ENCODE peak calls at places on chromosome 21, in four cellular contexts. One of them, this sample, is unnamed. For H3K36me3, the result is how much of the 10 kb centered on the place peaks cover.

GRCh38 chr21:29151937-29152336 is 21.5 kb downstream of the MAP3K7CL start:
- DNase-seq in body of pancreas: no peak
- DNase-seq in transverse colon: no peak
- DNase-seq in breast epithelium: no peak
- DNase-seq in this sample: no peak

GRCh38 chr21:46599251-46599572 is 5.7 kb downstream of the S100B start:
- DNase-seq in transverse colon: no peak
- DNase-seq in body of pancreas: peak
- DNase-seq in breast epithelium: no peak
- DNase-seq in this sample: no peak

GRCh38 chr21:43343095-43343991 is 83.6 kb downstream of the SIK1 start:
- DNase-seq in breast epithelium: no peak
- DNase-seq in transverse colon: peak
- DNase-seq in body of pancreas: peak
- DNase-seq in this sample: no peak

GRCh38 chr21:16084776-16085364 is 355.1 kb downstream of the USP25 start:
- DNase-seq in body of pancreas: peak
- DNase-seq in breast epithelium: no peak
- DNase-seq in transverse colon: no peak
- DNase-seq in this sample: no peak

GRCh38 chr21:39033878-39034589 is 149.2 kb downstream of the PSMG1 start:
- DNase-seq in body of pancreas: peak
- DNase-seq in transverse colon: peak
- DNase-seq in breast epithelium: peak
- DNase-seq in this sample: no peak

GRCh38 chr21:28944296-28944695 is 48.4 kb downstream of the LTN1 start:
- DNase-seq in breast epithelium: no peak
- DNase-seq in transverse colon: no peak
- DNase-seq in body of pancreas: no peak
- DNase-seq in this sample: no peak

GRCh38 chr21:32331444-32332305 is 33.0 kb downstream of the MRAP start:
- DNase-seq in breast epithelium: no peak
- DNase-seq in transverse colon: no peak
- DNase-seq in body of pancreas: no peak
- DNase-seq in this sample: no peak

GRCh38 chr21:42466700-42467612 is 29.1 kb downstream of the RSPH1 start:
- DNase-seq in breast epithelium: no peak
- DNase-seq in body of pancreas: peak
- DNase-seq in transverse colon: peak
- DNase-seq in this sample: no peak

GRCh38 chr21:42677339-42678117 is 24.1 kb downstream of the PDE9A start:
- DNase-seq in body of pancreas: no peak
- DNase-seq in breast epithelium: no peak
- DNase-seq in transverse colon: no peak
- DNase-seq in this sample: no peak

GRCh38 chr21:39612233-39613028 is at the start of gene B3GALT5:
- DNase-seq in transverse colon: peak
- DNase-seq in breast epithelium: no peak
- DNase-seq in body of pancreas: peak
- DNase-seq in this sample: no peak

GRCh38 chr21:25461730-25462129 is 145.6 kb downstream of the MRPL39 start:
- DNase-seq in body of pancreas: no peak
- DNase-seq in breast epithelium: no peak
- DNase-seq in transverse colon: no peak
- DNase-seq in this sample: no peak

GRCh38 chr21:41965045-41965444 is 11.2 kb upstream of the C2CD2 start:
- DNase-seq in body of pancreas: no peak
- DNase-seq in transverse colon: no peak
- DNase-seq in breast epithelium: peak
- DNase-seq in this sample: no peak

GRCh38 chr21:29849735-29850176 is 90.0 kb downstream of the GRIK1 start:
- DNase-seq in breast epithelium: peak
- DNase-seq in transverse colon: peak
- DNase-seq in body of pancreas: peak
- DNase-seq in this sample: no peak

GRCh38 chr21:42840411-42841155 is 38.8 kb downstream of the WDR4 start:
- DNase-seq in breast epithelium: no peak
- DNase-seq in body of pancreas: no peak
- DNase-seq in transverse colon: no peak
- DNase-seq in this sample: no peak

GRCh38 chr21:42039470-42039901 is 29.3 kb upstream of the ZBTB21 start:
- DNase-seq in body of pancreas: peak
- DNase-seq in breast epithelium: peak
- DNase-seq in transverse colon: no peak
- DNase-seq in this sample: no peak

GRCh38 chr21:28540514-28540913 is 452.2 kb downstream of the LTN1 start:
- DNase-seq in transverse colon: no peak
- DNase-seq in body of pancreas: no peak
- DNase-seq in breast epithelium: no peak
- DNase-seq in this sample: no peak

GRCh38 chr21:30268608-30269197 is 14.0 kb downstream of the KRTAP24-1 start:
- DNase-seq in body of pancreas: no peak
- DNase-seq in breast epithelium: no peak
- DNase-seq in transverse colon: no peak
- DNase-seq in this sample: no peak

GRCh38 chr21:42227909-42228708 is 9.2 kb downstream of the ABCG1 start:
- DNase-seq in body of pancreas: peak
- DNase-seq in transverse colon: peak
- DNase-seq in breast epithelium: peak
- DNase-seq in this sample: peak

GRCh38 chr21:15722591-15723324 is 7.0 kb upstream of the USP25 start:
- DNase-seq in transverse colon: no peak
- DNase-seq in body of pancreas: peak
- DNase-seq in breast epithelium: no peak
- DNase-seq in this sample: no peak

GRCh38 chr21:41322496-41323382 is 6.1 kb downstream of the FAM3B start:
- DNase-seq in breast epithelium: no peak
- DNase-seq in body of pancreas: no peak
- DNase-seq in transverse colon: no peak
- DNase-seq in this sample: no peak

GRCh38 chr21:25960423-25960822 is 210.1 kb downstream of the APP start:
- DNase-seq in transverse colon: no peak
- DNase-seq in breast epithelium: no peak
- DNase-seq in body of pancreas: no peak
- DNase-seq in this sample: no peak

GRCh38 chr21:32335601-32336575 is 37.2 kb downstream of the MRAP start:
- DNase-seq in breast epithelium: no peak
- DNase-seq in transverse colon: no peak
- DNase-seq in body of pancreas: no peak
- DNase-seq in this sample: no peak

GRCh38 chr21:46153259-46154154 is 1.9 kb downstream of the FTCD start:
- DNase-seq in body of pancreas: peak
- DNase-seq in transverse colon: peak
- DNase-seq in breast epithelium: no peak
- DNase-seq in this sample: no peak

GRCh38 chr21:20971296-20971921 is 26.8 kb upstream of the NCAM2 start:
- DNase-seq in transverse colon: peak
- DNase-seq in breast epithelium: no peak
- DNase-seq in body of pancreas: peak
- DNase-seq in this sample: no peak

DNA sequence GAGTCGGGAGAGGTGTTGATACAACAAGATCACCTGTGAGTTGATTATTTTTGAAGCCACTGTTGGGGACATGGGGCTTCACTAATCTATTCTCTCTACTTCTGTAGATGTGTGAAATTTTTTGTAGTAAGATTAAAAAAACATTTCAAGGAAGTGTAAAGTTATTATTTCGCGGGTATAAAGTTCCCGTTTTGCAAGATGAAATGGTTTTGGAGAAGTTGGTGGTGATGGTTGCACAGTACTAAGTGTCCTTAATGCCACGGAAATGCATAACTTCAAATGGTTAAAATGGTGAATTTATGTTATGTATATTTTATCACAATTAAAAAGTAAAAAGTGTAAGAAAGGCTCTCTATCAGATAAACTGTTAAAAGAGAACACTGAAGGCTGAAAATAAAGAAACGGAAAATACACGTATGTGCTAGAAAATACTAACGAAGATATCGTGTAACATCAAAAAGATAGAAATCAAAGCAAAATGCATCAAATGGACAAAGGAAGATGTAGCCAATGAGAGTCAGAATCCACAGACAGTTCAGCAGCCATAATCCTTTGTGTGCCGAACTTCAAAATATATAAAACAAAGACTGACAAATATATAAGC is 2.9 kb upstream of the ITGB2 start:
- DNase-seq in body of pancreas: no peak
- DNase-seq in transverse colon: no peak
- DNase-seq in breast epithelium: no peak
- DNase-seq in this sample: no peak
- H3K36me3 ChIP-seq in body of pancreas: under half
- H3K36me3 ChIP-seq in transverse colon: under half
- H3K36me3 ChIP-seq in breast epithelium: under half
- H3K36me3 ChIP-seq in this sample: under half

GRCh38 chr21:14453339-14453738 is 70.4 kb upstream of the HSPA13 start:
- DNase-seq in body of pancreas: peak
- DNase-seq in breast epithelium: no peak
- DNase-seq in transverse colon: no peak
- DNase-seq in this sample: no peak
- TF ChIP-seq POLR2A in body of pancreas: no peak
- TF ChIP-seq POLR2A in breast epithelium: no peak
- TF ChIP-seq POLR2A in transverse colon: no peak
- TF ChIP-seq POLR2A in this sample: no peak

DNA sequence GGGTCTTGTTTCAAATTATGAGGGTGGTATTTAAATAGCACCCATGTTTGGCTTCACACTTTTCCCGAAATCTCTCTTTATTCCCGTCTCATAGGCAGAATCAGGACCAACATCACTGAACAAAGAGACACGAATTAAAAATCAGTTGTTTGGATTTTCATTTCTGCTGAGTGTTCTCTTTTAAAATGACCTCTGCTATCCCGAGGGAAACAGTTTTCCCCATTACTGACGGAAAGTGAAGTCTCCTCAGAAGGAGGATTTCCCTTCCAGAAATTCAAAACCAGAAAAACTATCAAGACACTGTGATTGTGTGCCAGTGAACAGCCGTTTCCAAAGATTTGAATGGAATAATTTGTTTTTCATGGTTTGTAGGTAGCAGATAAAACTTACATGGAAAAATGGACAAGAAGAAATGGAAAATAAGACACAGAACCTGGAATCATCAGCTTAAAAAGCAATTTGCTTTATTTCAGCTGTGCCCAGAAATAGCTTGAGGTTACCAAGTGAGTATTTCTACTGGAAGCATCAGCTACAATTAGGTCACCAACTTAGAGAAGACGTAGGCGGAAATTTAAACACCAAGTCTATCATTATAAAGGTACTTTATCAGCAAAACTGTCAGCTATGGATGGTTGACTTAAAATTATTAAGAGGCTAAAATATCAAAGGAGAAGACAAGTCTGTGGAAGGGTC is 68.5 kb downstream of the RUNX1 start:
- DNase-seq in breast epithelium: no peak
- DNase-seq in body of pancreas: no peak
- DNase-seq in transverse colon: no peak
- DNase-seq in this sample: no peak
- H3K36me3 ChIP-seq in breast epithelium: under half
- H3K36me3 ChIP-seq in body of pancreas: under half
- H3K36me3 ChIP-seq in transverse colon: under half
- H3K36me3 ChIP-seq in this sample: under half

GRCh38 chr21:33383056-33383888 is 19.9 kb upstream of the IFNGR2 start:
- DNase-seq in breast epithelium: peak
- DNase-seq in transverse colon: peak
- DNase-seq in body of pancreas: peak
- DNase-seq in this sample: peak
- TF ChIP-seq POLR2A in breast epithelium: no peak
- TF ChIP-seq POLR2A in transverse colon: no peak
- TF ChIP-seq POLR2A in body of pancreas: no peak
- TF ChIP-seq POLR2A in this sample: no peak

This sample was measured in esophagus squamous epithelium.